ENCODE peak calls at places on chromosomes 12 and 14, in seven cellular contexts. F is amniotic stem cell; H is activated CD4-positive, CD25-positive, alpha-beta regulatory T cell treated with anti-CD3 and anti-CD28 coated beads, Interleukin-2, amount 50 U/mL, for 16 hours; E is NCI-H1105 treated with DMSO at 0.1 percent for 48 hours; N is GM12878; T is ACHN; G is AML-193. X is an unnamed sample.

GRCh38 chr12:94297325-94297724 is 148.9 kb downstream of the PLXNC1 start:
- DNase-seq in F (no peak), H (no peak), E (no peak), N (no peak), T (no peak), G (no peak), X (no peak)

GRCh38 chr12:128823216-128823915 is 392 bp downstream of the SLC15A4 start:
- DNase-seq in F (no peak), H (no peak), E (peak; percentile 69), N (no peak), T (no peak), G (no peak), X (no peak)

GRCh38 chr12:53182836-53183235 is 2.1 kb upstream of the CSAD start:
- DNase-seq in F (no peak), H (no peak), E (no peak), N (no peak), T (no peak), G (peak; percentile 96), X (no peak)

GRCh38 chr14:68520637-68521556 is 272.0 kb downstream of the ZFP36L1 start:
- DNase-seq in F (no peak), H (no peak), E (no peak), N (no peak), T (no peak), G (no peak), X (no peak)

GRCh38 chr12:113727651-113728061 is 238.5 kb downstream of the RBM19 start:
- DNase-seq in F (no peak), H (no peak), E (no peak), N (no peak), T (no peak), G (no peak), X (no peak)

GRCh38 chr12:122081697-122082221 is 3.2 kb downstream of the MLXIP start:
- DNase-seq in F (no peak), H (no peak), E (no peak), N (peak; percentile 58), T (no peak), G (peak; percentile 91), X (no peak)

GRCh38 chr14:90993792-90994191 is 66.6 kb downstream of the RPS6KA5 start:
- DNase-seq in F (no peak), H (no peak), E (no peak), N (no peak), T (no peak), G (no peak), X (no peak)

GRCh38 chr14:64721391-64721791 is 17.2 kb downstream of the PLEKHG3 start:
- DNase-seq in F (no peak), H (no peak), E (no peak), N (no peak), T (no peak), G (no peak), X (no peak)

GRCh38 chr14:24440606-24441399 is 1.8 kb downstream of the SDR39U1 start:
- DNase-seq in F (no peak), H (no peak), E (no peak), N (no peak), T (no peak), G (no peak), X (no peak)

GRCh38 chr14:20610002-20610765 is 19.0 kb upstream of the RNASE12 start:
- DNase-seq in F (peak; percentile 54), H (peak; percentile 51), E (peak; percentile 77), N (no peak), T (peak; percentile 67), G (peak; percentile 50), X (peak; percentile 58)